ENCODE peak calls at places on chromosomes 4 and X, in eight cellular contexts. L is CD4-positive, alpha-beta memory T cell; H is fibroblast of lung; G is CD4-positive, CD25-positive, alpha-beta regulatory T cell; U is astrocyte; Y is GM23248; C is psoas muscle; K is left ventricle myocardium inferior. E is an unnamed sample.

GRCh38 chr4:155805016-155805415 is 46.2 kb downstream of the GUCY1B1 start:
- DNase-seq in L (no peak), H (peak; percentile 73), G (no peak), U (peak; percentile 78), Y (peak; percentile 26), C (no peak), K (no peak), E (no peak)

GRCh38 chr4:71830497-71831178 is 46.8 kb upstream of the GC start:
- DNase-seq in L (no peak), H (no peak), G (no peak), U (no peak), Y (no peak), C (no peak), K (no peak), E (no peak)

GRCh38 chr4:10084651-10085320 is 31.8 kb downstream of the WDR1 start:
- DNase-seq in L (no peak), H (no peak), G (no peak), U (no peak), Y (no peak), C (peak; percentile 48), K (peak; percentile 17), E (no peak)

GRCh38 chr4:132334081-132334480 is 815.0 kb upstream of the PCDH10 start:
- DNase-seq in L (no peak), H (no peak), G (no peak), U (peak; percentile 47), Y (no peak), C (no peak), K (no peak), E (no peak)

GRCh38 chr4:17781072-17781830 is at the start of gene FAM184B:
- DNase-seq in L (no peak), H (no peak), G (no peak), U (peak; percentile 4), Y (peak; percentile 42), C (peak; percentile 55), K (no peak), E (no peak)

GRCh38 chr4:134276476-134276875 is 74.9 kb upstream of the PABPC4L start:
- DNase-seq in L (no peak), H (no peak), G (no peak), U (no peak), Y (no peak), C (no peak), K (no peak), E (no peak)

GRCh38 chr4:129806986-129807385 is 711.0 kb downstream of the C4orf33 start:
- DNase-seq in L (no peak), H (no peak), G (no peak), U (no peak), Y (no peak), C (no peak), K (no peak), E (no peak)

GRCh38 chr4:72313121-72313520 is 255.9 kb downstream of the ADAMTS3 start:
- DNase-seq in L (no peak), H (no peak), G (no peak), U (no peak), Y (peak; percentile 29), C (no peak), K (no peak), E (no peak)

GRCh38 chr4:98747659-98748091 is 89.3 kb upstream of the TSPAN5 start:
- DNase-seq in L (no peak), H (no peak), G (no peak), U (peak; percentile 12), Y (no peak), C (no peak), K (no peak), E (no peak)

GRCh38 chrX:74246524-74246923 is 57.5 kb upstream of the ZCCHC13 start:
- DNase-seq in L (no peak), H (peak; percentile 61), G (no peak), U (no peak), Y (peak; percentile 62), C (no peak), K (no peak), E (no peak)

GRCh38 chrX:68995780-68996551 is 167.1 kb downstream of the EFNB1 start:
- DNase-seq in L (no peak), H (peak; percentile 88), G (no peak), U (peak; percentile 86), Y (no peak), C (peak; percentile 65), K (peak; percentile 62), E (no peak)

GRCh38 chr4:171676555-171677215 is 136.5 kb upstream of the GALNTL6 start:
- DNase-seq in L (no peak), H (no peak), G (no peak), U (no peak), Y (no peak), C (no peak), K (no peak), E (no peak)

GRCh38 chr4:108884596-108884995 is 121.7 kb upstream of the ETNPPL start:
- DNase-seq in L (no peak), H (no peak), G (no peak), U (peak; percentile 52), Y (peak; percentile 16), C (no peak), K (no peak), E (no peak)

GRCh38 chrX:136658151-136658550 is 10.2 kb downstream of the CD40LG start:
- DNase-seq in L (no peak), H (no peak), G (no peak), U (no peak), Y (no peak), C (no peak), K (no peak), E (no peak)
- H3K4me1 ChIP-seq in L (peaks cover 99% of the 10 kb centered on the region), H (no peaks in the 10 kb centered on the region), G (peaks cover 18% of the 10 kb centered on the region), U (no peaks in the 10 kb centered on the region), Y (no peaks in the 10 kb centered on the region), C (no peaks in the 10 kb centered on the region), K (no peaks in the 10 kb centered on the region), E (no peaks in the 10 kb centered on the region)

GRCh38 chr4:118741456-118741855 is 56.3 kb downstream of the METTL14 start:
- DNase-seq in L (no peak), H (peak; percentile 39), G (no peak), U (no peak), Y (peak; percentile 59), C (no peak), K (no peak), E (no peak)

GRCh38 chr4:118740869-118741268 is 55.7 kb downstream of the METTL14 start:
- DNase-seq in L (peak; percentile 10), H (peak; percentile 66), G (peak; percentile 5), U (no peak), Y (peak; percentile 74), C (no peak), K (no peak), E (no peak)

GRCh38 chr4:118736867-118737266 is 51.7 kb downstream of the METTL14 start:
- DNase-seq in L (no peak), H (no peak), G (no peak), U (no peak), Y (no peak), C (no peak), K (no peak), E (no peak)

GRCh38 chr4:118738999-118739690 is 54.0 kb downstream of the METTL14 start:
- DNase-seq in L (no peak), H (no peak), G (no peak), U (no peak), Y (peak; percentile 31), C (no peak), K (no peak), E (no peak)

DNA sequence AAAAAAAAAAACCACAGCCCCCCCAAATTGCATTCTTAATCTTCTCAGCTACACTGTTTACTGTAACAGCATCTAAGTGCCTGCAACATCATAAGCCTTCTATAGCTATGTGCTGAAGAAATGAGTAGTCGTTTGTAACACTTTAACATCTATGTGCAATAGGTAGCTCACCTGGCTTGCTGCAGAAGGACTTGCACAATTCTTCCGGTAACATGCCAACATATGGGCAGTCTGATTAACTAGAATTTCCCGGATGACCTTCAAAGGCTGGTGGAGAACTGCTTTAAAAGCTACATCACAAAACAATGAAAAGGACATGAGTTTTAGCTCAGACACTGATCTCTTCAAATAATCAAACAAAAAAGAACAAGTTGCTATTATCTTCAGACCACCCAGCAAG is 52.9 kb downstream of the METTL14 start:
- DNase-seq in L (no peak), H (no peak), G (no peak), U (no peak), Y (no peak), C (no peak), K (no peak), E (no peak)
- H3K27ac ChIP-seq in L (no peak overlapping the region), H (no peak overlapping the region), G (no peak overlapping the region), U (no peak overlapping the region), Y (no peak overlapping the region), C (no peak overlapping the region), K (no peak overlapping the region), E (no peak overlapping the region)

DNA sequence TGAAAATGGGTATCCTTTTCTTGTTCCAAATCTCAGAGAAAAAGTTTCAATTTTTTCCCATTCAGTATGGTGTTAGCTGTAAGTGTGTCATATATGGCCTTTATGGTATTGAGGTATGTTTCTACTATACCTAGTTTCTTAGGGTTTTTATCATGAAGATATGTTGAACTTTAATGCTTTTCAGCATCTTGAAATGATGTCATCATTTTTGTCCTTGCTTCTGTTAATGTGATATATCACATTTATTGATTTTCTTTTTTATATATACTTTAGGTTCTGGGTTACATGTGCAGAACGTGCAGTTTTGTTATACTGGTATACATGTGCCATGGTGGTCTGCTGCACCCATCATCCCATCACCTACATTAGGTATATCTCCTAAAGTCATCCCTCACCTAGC is 44.9 kb downstream of the FOXR2 start:
- DNase-seq in L (no peak), H (no peak), G (no peak), U (no peak), Y (no peak), C (no peak), K (no peak), E (no peak)
- H3K9me3 ChIP-seq in L (no peaks in the 10 kb centered on the region), H (no peaks in the 10 kb centered on the region), G (peaks cover 2% of the 10 kb centered on the region), U (no peaks in the 10 kb centered on the region), Y (no peaks in the 10 kb centered on the region), C (peaks cover 17% of the 10 kb centered on the region), K (peaks cover 13% of the 10 kb centered on the region), E (no peaks in the 10 kb centered on the region)

GRCh38 chrX:39900788-39901170 is 197.0 kb downstream of the BCOR start:
- DNase-seq in L (no peak), H (no peak), G (no peak), U (no peak), Y (peak; percentile 30), C (no peak), K (no peak), E (no peak)

GRCh38 chrX:39897741-39898097 is 200.0 kb downstream of the BCOR start:
- DNase-seq in L (no peak), H (no peak), G (no peak), U (no peak), Y (no peak), C (no peak), K (no peak), E (no peak)

GRCh38 chrX:39899876-39900787 is 197.6 kb downstream of the BCOR start:
- DNase-seq in L (no peak), H (no peak), G (no peak), U (no peak), Y (no peak), C (no peak), K (no peak), E (no peak)

GRCh38 chrX:39898147-39898546 is 199.6 kb downstream of the BCOR start:
- DNase-seq in L (no peak), H (no peak), G (no peak), U (no peak), Y (no peak), C (no peak), K (no peak), E (no peak)

DNA sequence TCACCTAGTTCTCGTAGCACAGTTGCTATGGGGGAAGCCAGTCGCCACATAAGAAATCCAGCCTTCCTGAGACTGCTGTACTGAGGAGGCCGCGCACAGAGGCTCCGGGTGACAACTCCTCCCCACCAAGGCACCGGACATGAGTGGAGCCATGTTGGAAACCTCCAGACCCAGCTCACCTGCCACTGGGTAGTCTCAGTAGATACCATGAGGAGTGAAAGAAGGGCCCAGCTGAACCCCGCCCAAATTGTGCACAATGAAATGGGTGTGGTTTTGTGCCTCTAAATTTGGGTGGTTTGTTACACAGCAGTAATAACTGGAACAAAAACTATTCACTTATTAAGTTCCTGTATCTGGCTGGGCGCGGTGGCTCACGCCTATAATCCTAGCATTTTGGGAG is 198.7 kb downstream of the BCOR start:
- DNase-seq in L (no peak), H (no peak), G (no peak), U (no peak), Y (no peak), C (no peak), K (no peak), E (no peak)
- H3K4me1 ChIP-seq in L (no peaks in the 10 kb centered on the region), H (peaks cover 8% of the 10 kb centered on the region), G (no peaks in the 10 kb centered on the region), U (peaks cover 39% of the 10 kb centered on the region), Y (peaks cover 22% of the 10 kb centered on the region), C (peaks cover 8% of the 10 kb centered on the region), K (peaks cover 31% of the 10 kb centered on the region), E (peaks cover 64% of the 10 kb centered on the region)

E was measured in SJSA1.